ENCODE peak calls at places on chromosomes 7 and 10, in eight cellular contexts. U, Q, E, D, G, V, M and J are unnamed samples.

GRCh38 chr7:46583606-46584005 is 662.5 kb upstream of the IGFBP3 start:
- DNase-seq in U (no peak), Q (no peak), E (no peak), D (no peak), G (no peak), V (no peak), M (no peak), J (no peak)

GRCh38 chr10:89078729-89079672 is 88.4 kb downstream of the FAS start:
- DNase-seq in U (no peak), Q (no peak), E (no peak), D (no peak), G (peak; percentile 12), V (no peak), M (no peak), J (no peak)

GRCh38 chr7:119197872-119198527 is 973.5 kb downstream of the ANKRD7 start:
- DNase-seq in U (peak; percentile 42), Q (peak; percentile 59), E (peak; percentile 0), D (no peak), G (peak; percentile 36), V (peak; percentile 51), M (no peak), J (peak; percentile 75)

GRCh38 chr10:124249812-124250432 is 156.5 kb upstream of the CHST15 start:
- DNase-seq in U (peak; percentile 18), Q (peak; percentile 56), E (no peak), D (no peak), G (no peak), V (no peak), M (no peak), J (peak; percentile 67)

GRCh38 chr10:69801434-69802315 is at the start of gene COL13A1:
- DNase-seq in U (no peak), Q (no peak), E (no peak), D (peak; percentile 74), G (peak; percentile 65), V (no peak), M (no peak), J (peak; percentile 97)

GRCh38 chr7:30173058-30173897 is 38.5 kb downstream of the MTURN start:
- DNase-seq in U (peak; percentile 46), Q (peak; percentile 21), E (no peak), D (peak; percentile 87), G (peak; percentile 87), V (no peak), M (no peak), J (peak; percentile 55)

GRCh38 chr7:75010036-75010435 is 45.5 kb downstream of the CASTOR2 start:
- DNase-seq in U (no peak), Q (no peak), E (no peak), D (no peak), G (no peak), V (no peak), M (no peak), J (no peak)

GRCh38 chr7:85554294-85554877 is 367.5 kb upstream of the SEMA3D start:
- DNase-seq in U (no peak), Q (peak; percentile 61), E (no peak), D (no peak), G (peak; percentile 19), V (peak; percentile 59), M (peak; percentile 12), J (no peak)

GRCh38 chr10:3172081-3172445 is 519 bp downstream of the PITRM1 start:
- DNase-seq in U (no peak), Q (no peak), E (no peak), D (no peak), G (peak; percentile 37), V (no peak), M (no peak), J (no peak)

GRCh38 chr10:102167861-102168260 is 15.7 kb downstream of the NOLC1 start:
- DNase-seq in U (no peak), Q (no peak), E (no peak), D (no peak), G (no peak), V (no peak), M (no peak), J (no peak)

GRCh38 chr10:663466-663751 is 26.1 kb downstream of the DIP2C start:
- DNase-seq in U (no peak), Q (no peak), E (no peak), D (no peak), G (no peak), V (no peak), M (no peak), J (peak; percentile 41)

GRCh38 chr10:127563718-127564553 is 14.8 kb downstream of the NPS start:
- DNase-seq in U (no peak), Q (peak; percentile 31), E (no peak), D (no peak), G (peak; percentile 61), V (peak; percentile 53), M (no peak), J (peak; percentile 75)

GRCh38 chr10:14386202-14386593 is 55.5 kb upstream of the FRMD4A start:
- DNase-seq in U (no peak), Q (no peak), E (no peak), D (peak; percentile 62), G (no peak), V (no peak), M (no peak), J (no peak)

GRCh38 chr10:50653758-50654157 is 30.0 kb upstream of the SGMS1 start:
- DNase-seq in U (no peak), Q (no peak), E (no peak), D (no peak), G (no peak), V (no peak), M (no peak), J (no peak)
- H3K9me3 ChIP-seq in U (no peaks in the 10 kb centered on the region), Q (no peaks in the 10 kb centered on the region), E (no peaks in the 10 kb centered on the region), D (no peaks in the 10 kb centered on the region), G (no peaks in the 10 kb centered on the region), V (no peaks in the 10 kb centered on the region), M (no peaks in the 10 kb centered on the region), J (no peaks in the 10 kb centered on the region)

DNA sequence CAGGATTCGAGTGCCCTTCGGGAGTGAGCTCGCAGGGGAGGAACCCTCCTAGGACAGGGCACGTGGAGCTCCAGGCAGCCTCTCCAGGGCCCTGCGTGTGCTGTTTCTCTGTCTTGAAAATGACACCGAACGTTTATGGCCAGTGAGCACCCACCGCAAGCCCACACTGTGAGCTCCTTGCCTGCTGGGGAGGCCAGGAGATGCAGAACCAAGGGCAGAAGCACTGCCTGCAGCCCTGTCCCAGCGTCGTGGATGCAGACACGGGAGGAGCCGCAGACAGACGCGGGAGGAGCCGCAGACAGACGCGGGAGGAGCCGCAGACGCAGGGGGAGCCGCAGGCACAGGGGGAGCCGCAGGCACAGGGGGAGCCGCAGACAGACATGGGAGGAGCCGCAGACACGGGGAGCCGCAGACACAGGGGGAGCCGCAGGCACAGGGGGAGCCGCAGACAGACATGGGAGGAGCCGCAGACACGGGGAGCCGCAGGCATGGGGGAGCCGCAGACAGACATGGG is 314.4 kb downstream of the PTPRN2 start:
- DNase-seq in U (no peak), Q (no peak), E (no peak), D (peak; percentile 44), G (peak; percentile 63), V (no peak), M (no peak), J (no peak)
- H3K9me3 ChIP-seq in U (no peaks in the 10 kb centered on the region), Q (no peaks in the 10 kb centered on the region), E (no peaks in the 10 kb centered on the region), D (no peaks in the 10 kb centered on the region), G (no peaks in the 10 kb centered on the region), V (no peaks in the 10 kb centered on the region), M (no peaks in the 10 kb centered on the region), J (peaks cover 51% of the 10 kb centered on the region)

GRCh38 chr10:129769381-129770116 is 194.5 kb downstream of the EBF3 start:
- DNase-seq in U (peak; percentile 21), Q (no peak), E (no peak), D (no peak), G (no peak), V (no peak), M (no peak), J (peak; percentile 26)
- H3K9me3 ChIP-seq in U (no peaks in the 10 kb centered on the region), Q (no peaks in the 10 kb centered on the region), E (no peaks in the 10 kb centered on the region), D (no peaks in the 10 kb centered on the region), G (no peaks in the 10 kb centered on the region), V (no peaks in the 10 kb centered on the region), M (peaks cover 9% of the 10 kb centered on the region), J (no peaks in the 10 kb centered on the region)

DNA sequence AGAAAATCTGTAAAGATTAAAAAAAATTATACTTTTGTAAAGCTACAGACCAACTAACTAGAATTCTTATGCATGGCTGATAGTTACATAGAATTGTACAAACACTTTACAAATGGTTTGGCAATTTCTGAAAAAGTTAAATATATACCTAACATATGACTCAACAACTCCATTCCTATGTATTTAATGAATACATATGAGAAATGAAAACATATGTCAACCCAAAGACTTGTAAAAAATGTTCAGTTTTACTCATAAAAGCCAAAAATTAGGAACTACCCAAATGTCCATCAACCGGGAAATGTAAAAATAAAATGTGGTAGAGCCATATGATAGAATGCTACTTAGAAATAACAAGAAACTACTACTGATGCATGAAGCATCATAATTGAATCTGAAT is 152.6 kb upstream of the NRG3 start:
- DNase-seq in U (no peak), Q (no peak), E (no peak), D (no peak), G (no peak), V (no peak), M (no peak), J (no peak)
- H3K9me3 ChIP-seq in U (peaks cover 8% of the 10 kb centered on the region), Q (no peaks in the 10 kb centered on the region), E (no peaks in the 10 kb centered on the region), D (no peaks in the 10 kb centered on the region), G (no peaks in the 10 kb centered on the region), V (no peaks in the 10 kb centered on the region), M (no peaks in the 10 kb centered on the region), J (no peaks in the 10 kb centered on the region)

DNA sequence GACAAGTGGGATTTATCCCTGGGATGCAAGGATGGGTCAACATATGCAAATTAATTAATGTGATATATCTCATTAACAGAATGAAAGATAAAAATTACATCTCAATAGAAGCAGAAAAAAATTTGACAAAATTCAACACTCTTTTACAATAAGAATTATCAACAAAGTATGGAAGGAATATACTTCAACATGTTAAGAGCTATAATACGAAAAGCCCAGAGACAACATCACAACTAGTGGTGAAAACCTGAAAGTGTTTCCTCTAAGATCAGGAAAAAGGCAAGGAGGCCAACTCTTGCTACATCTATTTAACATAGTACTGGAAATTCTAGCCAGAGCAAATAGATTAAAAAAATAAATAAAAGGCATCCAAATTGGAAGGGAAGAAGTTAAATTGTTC is 970.0 kb upstream of the POT1 start:
- DNase-seq in U (no peak), Q (no peak), E (no peak), D (no peak), G (no peak), V (no peak), M (no peak), J (no peak)
- H3K9me3 ChIP-seq in U (no peaks in the 10 kb centered on the region), Q (no peaks in the 10 kb centered on the region), E (no peaks in the 10 kb centered on the region), D (no peaks in the 10 kb centered on the region), G (no peaks in the 10 kb centered on the region), V (peaks cover 3% of the 10 kb centered on the region), M (no peaks in the 10 kb centered on the region), J (no peaks in the 10 kb centered on the region)

GRCh38 chr7:158061884-158062656 is 525.6 kb downstream of the PTPRN2 start:
- DNase-seq in U (no peak), Q (no peak), E (no peak), D (no peak), G (no peak), V (no peak), M (no peak), J (no peak)

GRCh38 chr7:158057446-158057845 is 530.2 kb downstream of the PTPRN2 start:
- DNase-seq in U (no peak), Q (no peak), E (no peak), D (no peak), G (no peak), V (no peak), M (no peak), J (no peak)

GRCh38 chr7:158062661-158063060 is 525.0 kb downstream of the PTPRN2 start:
- DNase-seq in U (no peak), Q (no peak), E (no peak), D (no peak), G (no peak), V (no peak), M (no peak), J (no peak)

GRCh38 chr7:158061031-158061630 is 526.5 kb downstream of the PTPRN2 start:
- DNase-seq in U (no peak), Q (no peak), E (no peak), D (no peak), G (no peak), V (peak; percentile 35), M (no peak), J (no peak)

GRCh38 chr7:158060216-158060615 is 527.4 kb downstream of the PTPRN2 start:
- DNase-seq in U (no peak), Q (no peak), E (no peak), D (no peak), G (no peak), V (peak; percentile 29), M (no peak), J (no peak)
- H3K9me3 ChIP-seq in U (peaks cover 11% of the 10 kb centered on the region), Q (no peaks in the 10 kb centered on the region), E (peaks cover 2% of the 10 kb centered on the region), D (no peaks in the 10 kb centered on the region), G (no peaks in the 10 kb centered on the region), V (no peaks in the 10 kb centered on the region), M (no peaks in the 10 kb centered on the region), J (peaks cover 64% of the 10 kb centered on the region)